ENCODE peak calls at places on chromosomes 16 and 17, in four cellular contexts. I is RPMI7951; A is CD8-positive, alpha-beta memory T cell; V is iPS DF 6.9. J is an unnamed sample.

GRCh38 chr17:58339775-58340622 is 11.4 kb upstream of the TSPOAP1 start:
- DNase-seq in I (no peak), A (no peak), V (no peak), J (no peak)

GRCh38 chr16:88940196-88941050 is 36.6 kb downstream of the CBFA2T3 start:
- DNase-seq in I (no peak), A (no peak), V (no peak), J (no peak)

GRCh38 chr16:78368121-78369102 is 269.0 kb downstream of the WWOX start:
- DNase-seq in I (no peak), A (no peak), V (no peak), J (no peak)

GRCh38 chr17:3980381-3980975 is 16.2 kb upstream of the ATP2A3 start:
- DNase-seq in I (no peak), A (no peak), V (no peak), J (no peak)

GRCh38 chr16:29025218-29025617 is 40.4 kb downstream of the LAT start:
- DNase-seq in I (no peak), A (peak), V (no peak), J (no peak)

GRCh38 chr17:79033046-79033616 is 9.2 kb downstream of the C1QTNF1 start:
- DNase-seq in I (no peak), A (no peak), V (no peak), J (no peak)

GRCh38 chr17:15453246-15453645 is 14.2 kb downstream of the CDRT4 start:
- DNase-seq in I (peak), A (no peak), V (no peak), J (no peak)

GRCh38 chr16:66474750-66475199 is 47.7 kb downstream of the BEAN1 start:
- DNase-seq in I (no peak), A (peak), V (no peak), J (no peak)

GRCh38 chr17:67585077-67585602 is 132.6 kb upstream of the NOL11 start:
- DNase-seq in I (peak), A (no peak), V (no peak), J (no peak)

GRCh38 chr16:3443108-3444031 is at the start of the genes NAA60 and ZNF597:
- DNase-seq in I (peak), A (peak), V (peak), J (peak)